ENCODE peak calls at places on chromosomes 11 and 22, in six cellular contexts. One of them, this sample, is unnamed.

GRCh38 chr22:50346415-50346945 is 3.4 kb downstream of the PPP6R2 start:
- DNase-seq in CD4-positive, alpha-beta memory T cell: no peak
- DNase-seq in LHCN-M2: no peak
- DNase-seq in progenitor cell of endocrine pancreas: no peak
- DNase-seq in activated naive CD8-positive, alpha-beta T cell treated with anti-CD3 and anti-CD28 coated beads, Interleukin-2, amount 50 U/mL, for 24 hours: no peak
- DNase-seq in germinal center: no peak
- DNase-seq in this sample: no peak

GRCh38 chr22:20016734-20017621 is at the start of gene ARVCF:
- DNase-seq in CD4-positive, alpha-beta memory T cell: peak
- DNase-seq in LHCN-M2: peak
- DNase-seq in progenitor cell of endocrine pancreas: peak
- DNase-seq in activated naive CD8-positive, alpha-beta T cell treated with anti-CD3 and anti-CD28 coated beads, Interleukin-2, amount 50 U/mL, for 24 hours: peak
- DNase-seq in germinal center: peak
- DNase-seq in this sample: peak

GRCh38 chr11:77278595-77279506 is 22.6 kb downstream of the GDPD4 start:
- DNase-seq in CD4-positive, alpha-beta memory T cell: no peak
- DNase-seq in LHCN-M2: peak
- DNase-seq in progenitor cell of endocrine pancreas: no peak
- DNase-seq in activated naive CD8-positive, alpha-beta T cell treated with anti-CD3 and anti-CD28 coated beads, Interleukin-2, amount 50 U/mL, for 24 hours: no peak
- DNase-seq in germinal center: no peak
- DNase-seq in this sample: no peak

GRCh38 chr11:98185245-98185644 is 835.5 kb upstream of the CNTN5 start:
- DNase-seq in CD4-positive, alpha-beta memory T cell: no peak
- DNase-seq in LHCN-M2: no peak
- DNase-seq in progenitor cell of endocrine pancreas: no peak
- DNase-seq in activated naive CD8-positive, alpha-beta T cell treated with anti-CD3 and anti-CD28 coated beads, Interleukin-2, amount 50 U/mL, for 24 hours: no peak
- DNase-seq in germinal center: no peak
- DNase-seq in this sample: no peak

GRCh38 chr11:93903989-93904388 is 53.6 kb upstream of the VSTM5 start:
- DNase-seq in CD4-positive, alpha-beta memory T cell: no peak
- DNase-seq in LHCN-M2: peak
- DNase-seq in progenitor cell of endocrine pancreas: no peak
- DNase-seq in activated naive CD8-positive, alpha-beta T cell treated with anti-CD3 and anti-CD28 coated beads, Interleukin-2, amount 50 U/mL, for 24 hours: no peak
- DNase-seq in germinal center: no peak
- DNase-seq in this sample: no peak

GRCh38 chr11:31419669-31420068 is 50.0 kb downstream of the DNAJC24 start:
- DNase-seq in CD4-positive, alpha-beta memory T cell: no peak
- DNase-seq in LHCN-M2: no peak
- DNase-seq in progenitor cell of endocrine pancreas: no peak
- DNase-seq in activated naive CD8-positive, alpha-beta T cell treated with anti-CD3 and anti-CD28 coated beads, Interleukin-2, amount 50 U/mL, for 24 hours: no peak
- DNase-seq in germinal center: no peak
- DNase-seq in this sample: no peak

GRCh38 chr11:84522331-84522730 is 1104.8 kb downstream of the DLG2 start:
- DNase-seq in CD4-positive, alpha-beta memory T cell: no peak
- DNase-seq in LHCN-M2: no peak
- DNase-seq in progenitor cell of endocrine pancreas: no peak
- DNase-seq in activated naive CD8-positive, alpha-beta T cell treated with anti-CD3 and anti-CD28 coated beads, Interleukin-2, amount 50 U/mL, for 24 hours: no peak
- DNase-seq in germinal center: no peak
- DNase-seq in this sample: no peak

GRCh38 chr22:36125434-36125833 is 35.1 kb downstream of the APOL3 start:
- DNase-seq in CD4-positive, alpha-beta memory T cell: no peak
- DNase-seq in LHCN-M2: no peak
- DNase-seq in progenitor cell of endocrine pancreas: no peak
- DNase-seq in activated naive CD8-positive, alpha-beta T cell treated with anti-CD3 and anti-CD28 coated beads, Interleukin-2, amount 50 U/mL, for 24 hours: no peak
- DNase-seq in germinal center: no peak
- DNase-seq in this sample: no peak

GRCh38 chr11:119509969-119510401 is 87.0 kb upstream of the THY1 start:
- DNase-seq in CD4-positive, alpha-beta memory T cell: no peak
- DNase-seq in LHCN-M2: peak
- DNase-seq in progenitor cell of endocrine pancreas: no peak
- DNase-seq in activated naive CD8-positive, alpha-beta T cell treated with anti-CD3 and anti-CD28 coated beads, Interleukin-2, amount 50 U/mL, for 24 hours: peak
- DNase-seq in germinal center: peak
- DNase-seq in this sample: no peak

GRCh38 chr11:69912911-69913451 is 93.8 kb upstream of the FGF3 start:
- DNase-seq in CD4-positive, alpha-beta memory T cell: no peak
- DNase-seq in LHCN-M2: peak
- DNase-seq in progenitor cell of endocrine pancreas: no peak
- DNase-seq in activated naive CD8-positive, alpha-beta T cell treated with anti-CD3 and anti-CD28 coated beads, Interleukin-2, amount 50 U/mL, for 24 hours: no peak
- DNase-seq in germinal center: no peak
- DNase-seq in this sample: no peak

GRCh38 chr11:75350743-75351540 is 519 bp downstream of the ARRB1 start:
- DNase-seq in CD4-positive, alpha-beta memory T cell: peak
- DNase-seq in LHCN-M2: no peak
- DNase-seq in progenitor cell of endocrine pancreas: no peak
- DNase-seq in activated naive CD8-positive, alpha-beta T cell treated with anti-CD3 and anti-CD28 coated beads, Interleukin-2, amount 50 U/mL, for 24 hours: peak
- DNase-seq in germinal center: no peak
- DNase-seq in this sample: no peak

GRCh38 chr22:25777870-25778269 is 35.9 kb downstream of the MYO18B start:
- DNase-seq in CD4-positive, alpha-beta memory T cell: no peak
- DNase-seq in LHCN-M2: peak
- DNase-seq in progenitor cell of endocrine pancreas: no peak
- DNase-seq in activated naive CD8-positive, alpha-beta T cell treated with anti-CD3 and anti-CD28 coated beads, Interleukin-2, amount 50 U/mL, for 24 hours: no peak
- DNase-seq in germinal center: no peak
- DNase-seq in this sample: peak

GRCh38 chr22:36442506-36443197 is 38.8 kb downstream of the TXN2 start:
- DNase-seq in CD4-positive, alpha-beta memory T cell: no peak
- DNase-seq in LHCN-M2: no peak
- DNase-seq in progenitor cell of endocrine pancreas: no peak
- DNase-seq in activated naive CD8-positive, alpha-beta T cell treated with anti-CD3 and anti-CD28 coated beads, Interleukin-2, amount 50 U/mL, for 24 hours: no peak
- DNase-seq in germinal center: no peak
- DNase-seq in this sample: no peak

GRCh38 chr22:28883917-28884753 is 763 bp downstream of the ZNRF3 start:
- DNase-seq in CD4-positive, alpha-beta memory T cell: peak
- DNase-seq in LHCN-M2: no peak
- DNase-seq in progenitor cell of endocrine pancreas: peak
- DNase-seq in activated naive CD8-positive, alpha-beta T cell treated with anti-CD3 and anti-CD28 coated beads, Interleukin-2, amount 50 U/mL, for 24 hours: peak
- DNase-seq in germinal center: peak
- DNase-seq in this sample: peak

GRCh38 chr11:107592813-107593212 is 1.9 kb downstream of the ELMOD1 start:
- DNase-seq in CD4-positive, alpha-beta memory T cell: no peak
- DNase-seq in LHCN-M2: no peak
- DNase-seq in progenitor cell of endocrine pancreas: no peak
- DNase-seq in activated naive CD8-positive, alpha-beta T cell treated with anti-CD3 and anti-CD28 coated beads, Interleukin-2, amount 50 U/mL, for 24 hours: no peak
- DNase-seq in germinal center: no peak
- DNase-seq in this sample: no peak

GRCh38 chr11:18731949-18732821 is 6.2 kb upstream of the IGSF22 start:
- DNase-seq in CD4-positive, alpha-beta memory T cell: peak
- DNase-seq in LHCN-M2: peak
- DNase-seq in progenitor cell of endocrine pancreas: peak
- DNase-seq in activated naive CD8-positive, alpha-beta T cell treated with anti-CD3 and anti-CD28 coated beads, Interleukin-2, amount 50 U/mL, for 24 hours: peak
- DNase-seq in germinal center: peak
- DNase-seq in this sample: peak

GRCh38 chr11:71568707-71569349 is 3.5 kb downstream of the KRTAP5-10 start:
- DNase-seq in CD4-positive, alpha-beta memory T cell: no peak
- DNase-seq in LHCN-M2: peak
- DNase-seq in progenitor cell of endocrine pancreas: no peak
- DNase-seq in activated naive CD8-positive, alpha-beta T cell treated with anti-CD3 and anti-CD28 coated beads, Interleukin-2, amount 50 U/mL, for 24 hours: no peak
- DNase-seq in germinal center: no peak
- DNase-seq in this sample: no peak

GRCh38 chr11:15909937-15910598 is 446.3 kb downstream of the SOX6 start:
- DNase-seq in CD4-positive, alpha-beta memory T cell: no peak
- DNase-seq in LHCN-M2: no peak
- DNase-seq in progenitor cell of endocrine pancreas: no peak
- DNase-seq in activated naive CD8-positive, alpha-beta T cell treated with anti-CD3 and anti-CD28 coated beads, Interleukin-2, amount 50 U/mL, for 24 hours: no peak
- DNase-seq in germinal center: no peak
- DNase-seq in this sample: no peak

GRCh38 chr22:26367402-26368245 is 61.4 kb upstream of the ASPHD2 start:
- DNase-seq in CD4-positive, alpha-beta memory T cell: peak
- DNase-seq in LHCN-M2: peak
- DNase-seq in progenitor cell of endocrine pancreas: peak
- DNase-seq in activated naive CD8-positive, alpha-beta T cell treated with anti-CD3 and anti-CD28 coated beads, Interleukin-2, amount 50 U/mL, for 24 hours: peak
- DNase-seq in germinal center: peak
- DNase-seq in this sample: peak

GRCh38 chr22:45878901-45879551 is 97.9 kb downstream of the WNT7B start:
- DNase-seq in CD4-positive, alpha-beta memory T cell: no peak
- DNase-seq in LHCN-M2: no peak
- DNase-seq in progenitor cell of endocrine pancreas: peak
- DNase-seq in activated naive CD8-positive, alpha-beta T cell treated with anti-CD3 and anti-CD28 coated beads, Interleukin-2, amount 50 U/mL, for 24 hours: no peak
- DNase-seq in germinal center: no peak
- DNase-seq in this sample: no peak

GRCh38 chr11:35253237-35253636 is 114.3 kb downstream of the CD44 start:
- DNase-seq in CD4-positive, alpha-beta memory T cell: no peak
- DNase-seq in LHCN-M2: no peak
- DNase-seq in progenitor cell of endocrine pancreas: no peak
- DNase-seq in activated naive CD8-positive, alpha-beta T cell treated with anti-CD3 and anti-CD28 coated beads, Interleukin-2, amount 50 U/mL, for 24 hours: no peak
- DNase-seq in germinal center: no peak
- DNase-seq in this sample: no peak

GRCh38 chr22:18000441-18001039 is 23.8 kb downstream of the MICAL3 start:
- DNase-seq in CD4-positive, alpha-beta memory T cell: no peak
- DNase-seq in LHCN-M2: no peak
- DNase-seq in progenitor cell of endocrine pancreas: peak
- DNase-seq in activated naive CD8-positive, alpha-beta T cell treated with anti-CD3 and anti-CD28 coated beads, Interleukin-2, amount 50 U/mL, for 24 hours: peak
- DNase-seq in germinal center: peak
- DNase-seq in this sample: no peak

GRCh38 chr22:50115693-50116092 is 25.9 kb downstream of the MOV10L1 start:
- DNase-seq in CD4-positive, alpha-beta memory T cell: no peak
- DNase-seq in LHCN-M2: no peak
- DNase-seq in progenitor cell of endocrine pancreas: no peak
- DNase-seq in activated naive CD8-positive, alpha-beta T cell treated with anti-CD3 and anti-CD28 coated beads, Interleukin-2, amount 50 U/mL, for 24 hours: no peak
- DNase-seq in germinal center: no peak
- DNase-seq in this sample: no peak

GRCh38 chr11:20060180-20060579 is 100.1 kb downstream of the DBX1 start:
- DNase-seq in CD4-positive, alpha-beta memory T cell: no peak
- DNase-seq in LHCN-M2: no peak
- DNase-seq in progenitor cell of endocrine pancreas: no peak
- DNase-seq in activated naive CD8-positive, alpha-beta T cell treated with anti-CD3 and anti-CD28 coated beads, Interleukin-2, amount 50 U/mL, for 24 hours: no peak
- DNase-seq in germinal center: no peak
- DNase-seq in this sample: no peak

GRCh38 chr11:134522782-134523570 is 110.9 kb upstream of the B3GAT1 start:
- DNase-seq in CD4-positive, alpha-beta memory T cell: no peak
- DNase-seq in LHCN-M2: no peak
- DNase-seq in progenitor cell of endocrine pancreas: no peak
- DNase-seq in activated naive CD8-positive, alpha-beta T cell treated with anti-CD3 and anti-CD28 coated beads, Interleukin-2, amount 50 U/mL, for 24 hours: no peak
- DNase-seq in germinal center: no peak
- DNase-seq in this sample: no peak

GRCh38 chr22:45334068-45334467 is 24.3 kb downstream of the FAM118A start:
- DNase-seq in CD4-positive, alpha-beta memory T cell: no peak
- DNase-seq in LHCN-M2: no peak
- DNase-seq in progenitor cell of endocrine pancreas: no peak
- DNase-seq in activated naive CD8-positive, alpha-beta T cell treated with anti-CD3 and anti-CD28 coated beads, Interleukin-2, amount 50 U/mL, for 24 hours: no peak
- DNase-seq in germinal center: no peak
- DNase-seq in this sample: no peak

GRCh38 chr11:32434116-32434386 is 1.3 kb downstream of the WT1 start:
- DNase-seq in CD4-positive, alpha-beta memory T cell: no peak
- DNase-seq in LHCN-M2: no peak
- DNase-seq in progenitor cell of endocrine pancreas: no peak
- DNase-seq in activated naive CD8-positive, alpha-beta T cell treated with anti-CD3 and anti-CD28 coated beads, Interleukin-2, amount 50 U/mL, for 24 hours: no peak
- DNase-seq in germinal center: no peak
- DNase-seq in this sample: no peak